ENCODE peak calls at places on chromosomes 2 and 18, in four cellular contexts. Z is stomach, V is lung, K is pancreas. L is an unnamed sample.

GRCh38 chr18:4106407-4107033 is 348.6 kb downstream of the DLGAP1 start:
- DNase-seq in Z (peak), V (peak), K (peak), L (peak)

GRCh38 chr18:13725566-13726227 is 661 bp downstream of the FAM210A start:
- DNase-seq in Z (no peak), V (no peak), K (no peak), L (no peak)

GRCh38 chr2:43490387-43490786 is 105.5 kb downstream of the THADA start:
- DNase-seq in Z (no peak), V (no peak), K (no peak), L (no peak)

GRCh38 chr18:37565985-37566478 is 434 bp upstream of the CELF4 start:
- DNase-seq in Z (peak), V (no peak), K (peak), L (peak)

GRCh38 chr2:1975060-1975459 is 230.7 kb upstream of the PXDN start:
- DNase-seq in Z (no peak), V (no peak), K (no peak), L (no peak)

GRCh38 chr2:128978155-128978707 is 659.6 kb upstream of the HS6ST1 start:
- DNase-seq in Z (no peak), V (no peak), K (no peak), L (no peak)

GRCh38 chr2:33607137-33607781 is 8.2 kb upstream of the FAM98A start:
- DNase-seq in Z (no peak), V (no peak), K (no peak), L (no peak)

GRCh38 chr2:154457291-154457690 is 241.2 kb upstream of the KCNJ3 start:
- DNase-seq in Z (no peak), V (no peak), K (no peak), L (no peak)

GRCh38 chr2:221203138-221203537 is 369.0 kb downstream of the EPHA4 start:
- DNase-seq in Z (no peak), V (no peak), K (no peak), L (no peak)

GRCh38 chr2:237603718-237604362 is 13.3 kb upstream of the RAB17 start:
- DNase-seq in Z (no peak), V (no peak), K (no peak), L (peak)

GRCh38 chr2:217360781-217361485 is 501.1 kb upstream of the TNP1 start:
- DNase-seq in Z (no peak), V (no peak), K (no peak), L (peak)

GRCh38 chr2:156294945-156295580 is 37.5 kb downstream of the NR4A2 start:
- DNase-seq in Z (no peak), V (no peak), K (no peak), L (no peak)

GRCh38 chr2:43939695-43940094 is 56.1 kb downstream of the LRPPRC start:
- DNase-seq in Z (no peak), V (no peak), K (no peak), L (no peak)

GRCh38 chr2:146321175-146321574 is 1523.7 kb upstream of the ACVR2A start:
- DNase-seq in Z (no peak), V (no peak), K (no peak), L (no peak)

GRCh38 chr2:223613017-223613950 is 11.1 kb upstream of the SCG2 start:
- DNase-seq in Z (peak), V (peak), K (peak), L (peak)

GRCh38 chr2:144595279-144595678 is 75.4 kb upstream of the ZEB2 start:
- DNase-seq in Z (no peak), V (no peak), K (no peak), L (no peak)

GRCh38 chr2:176638167-176639015 is 369.1 kb downstream of the MTX2 start:
- DNase-seq in Z (peak), V (peak), K (peak), L (peak)

GRCh38 chr2:11578081-11578948 is 44.5 kb downstream of the GREB1 start:
- DNase-seq in Z (no peak), V (no peak), K (no peak), L (no peak)

GRCh38 chr2:189267925-189268579 is 88.5 kb upstream of the COL5A2 start:
- DNase-seq in Z (no peak), V (no peak), K (no peak), L (no peak)

GRCh38 chr2:46097714-46098480 is 199.3 kb upstream of the EPAS1 start:
- DNase-seq in Z (peak), V (peak), K (peak), L (peak)

GRCh38 chr2:40957508-40957907 is 505.6 kb upstream of the SLC8A1 start:
- DNase-seq in Z (no peak), V (no peak), K (no peak), L (no peak)

GRCh38 chr2:111898703-111899514 is 502 bp downstream of the MERTK start:
- DNase-seq in Z (peak), V (no peak), K (no peak), L (no peak)

GRCh38 chr2:115161531-115162453 is 719.4 kb downstream of the DPP10 start:
- DNase-seq in Z (peak), V (no peak), K (peak), L (peak)

GRCh38 chr18:45854036-45854586 is 28.6 kb downstream of the SIGLEC15 start:
- DNase-seq in Z (no peak), V (no peak), K (no peak), L (no peak)

GRCh38 chr2:136407113-136407951 is 289.4 kb upstream of the CXCR4 start:
- DNase-seq in Z (no peak), V (peak), K (no peak), L (no peak)

GRCh38 chr18:10406172-10406663 is 48.2 kb upstream of the APCDD1 start:
- DNase-seq in Z (peak), V (peak), K (no peak), L (no peak)

GRCh38 chr2:174939046-174939445 is 66.1 kb downstream of the CHN1 start:
- DNase-seq in Z (no peak), V (no peak), K (no peak), L (no peak)

GRCh38 chr2:72782520-72782919 is 43.3 kb downstream of the EXOC6B start:
- DNase-seq in Z (no peak), V (no peak), K (no peak), L (no peak)

GRCh38 chr2:105398522-105399206 is at the start of gene FHL2:
- DNase-seq in Z (peak), V (peak), K (peak), L (peak)
- TF ChIP-seq CTCF in Z (no peak), V (peak), K (no peak), L (peak)

DNA sequence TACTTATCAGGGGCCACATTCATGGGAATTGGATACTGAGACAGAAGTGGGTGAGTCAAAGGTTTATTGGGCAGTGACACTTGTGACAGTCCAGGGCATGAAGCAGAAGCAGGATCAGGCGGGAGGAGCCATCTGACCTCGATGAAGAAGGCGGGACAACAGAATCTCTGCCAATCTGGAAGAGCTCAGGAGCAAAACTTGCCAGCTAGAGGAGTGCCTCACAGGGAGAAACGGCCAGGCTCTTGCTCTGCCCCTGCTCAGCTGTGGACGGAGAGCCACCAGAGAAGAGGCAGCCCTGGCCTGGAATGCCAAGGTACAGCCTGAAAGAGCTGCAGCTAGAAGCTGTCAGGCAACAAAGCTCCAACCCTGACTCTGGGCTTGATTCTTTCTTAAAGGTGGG is 16.9 kb downstream of the DAW1 start:
- DNase-seq in Z (no peak), V (no peak), K (no peak), L (peak)
- H3K4me3 ChIP-seq in Z (no peak), V (no peak), K (no peak), L (no peak)

DNA sequence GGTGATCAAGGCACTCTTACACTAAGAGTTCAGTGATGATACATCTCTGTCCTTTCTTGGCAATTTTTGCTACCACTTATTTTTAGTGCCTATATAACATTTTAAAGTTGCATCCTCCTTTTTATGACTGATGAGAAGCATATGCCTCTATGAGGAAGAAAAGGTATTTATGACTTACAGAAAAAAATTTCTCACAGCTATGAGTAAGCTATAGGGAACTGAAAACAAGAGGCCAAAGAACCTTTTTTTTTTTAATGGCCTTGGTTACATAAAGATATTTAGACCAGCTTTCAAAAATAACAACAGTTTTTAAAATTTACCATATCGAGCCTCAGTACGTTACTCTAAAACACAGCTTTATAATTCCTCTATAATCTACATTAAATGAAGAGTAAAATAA is 21.3 kb downstream of the MBD5 start:
- DNase-seq in Z (no peak), V (no peak), K (no peak), L (no peak)
- H3K27ac ChIP-seq in Z (no peak), V (no peak), K (no peak), L (no peak)

DNA sequence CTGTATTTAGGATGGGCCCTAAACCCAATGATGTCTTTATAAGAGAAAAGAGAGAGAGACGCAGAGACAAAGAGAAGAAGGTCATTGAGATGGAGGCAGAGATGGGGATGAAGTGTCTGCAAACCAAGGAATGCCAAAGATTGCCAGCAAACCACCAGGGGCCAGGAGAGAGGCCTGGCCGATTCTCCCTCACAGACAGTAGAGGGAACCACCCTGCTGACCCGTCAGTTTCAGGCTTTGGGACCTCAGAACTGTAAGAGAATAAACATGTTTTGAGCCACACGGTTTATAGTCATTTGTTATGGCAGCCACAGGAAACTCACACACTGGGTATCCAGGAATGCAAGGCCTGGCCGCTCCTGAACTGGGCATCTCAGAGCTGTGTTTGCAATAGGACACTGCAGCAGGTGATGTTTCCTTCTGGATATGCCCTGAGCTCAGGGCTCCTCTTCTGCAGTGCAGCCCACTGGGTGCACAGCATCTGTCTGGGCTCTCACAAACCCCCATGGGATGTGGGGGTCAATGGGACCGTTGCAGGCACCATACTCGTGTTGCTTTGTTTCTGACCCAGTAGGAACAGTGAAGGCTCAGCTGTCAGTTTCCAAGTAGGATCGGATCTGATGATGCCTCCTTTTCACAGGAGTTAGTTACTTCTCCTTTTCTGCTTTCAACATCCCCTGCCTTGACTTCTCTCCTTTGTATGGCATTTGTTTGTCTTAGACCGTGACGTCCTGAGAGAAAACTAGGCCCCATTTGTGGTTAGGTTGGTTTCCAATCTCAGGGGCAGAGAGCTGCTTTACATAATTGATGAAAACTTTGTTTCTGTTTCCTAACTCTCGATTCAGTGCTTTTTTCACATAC is 20.8 kb downstream of the PTPN18 start:
- DNase-seq in Z (no peak), V (no peak), K (no peak), L (no peak)
- TF ChIP-seq CTCF in Z (no peak), V (no peak), K (no peak), L (no peak)

DNA sequence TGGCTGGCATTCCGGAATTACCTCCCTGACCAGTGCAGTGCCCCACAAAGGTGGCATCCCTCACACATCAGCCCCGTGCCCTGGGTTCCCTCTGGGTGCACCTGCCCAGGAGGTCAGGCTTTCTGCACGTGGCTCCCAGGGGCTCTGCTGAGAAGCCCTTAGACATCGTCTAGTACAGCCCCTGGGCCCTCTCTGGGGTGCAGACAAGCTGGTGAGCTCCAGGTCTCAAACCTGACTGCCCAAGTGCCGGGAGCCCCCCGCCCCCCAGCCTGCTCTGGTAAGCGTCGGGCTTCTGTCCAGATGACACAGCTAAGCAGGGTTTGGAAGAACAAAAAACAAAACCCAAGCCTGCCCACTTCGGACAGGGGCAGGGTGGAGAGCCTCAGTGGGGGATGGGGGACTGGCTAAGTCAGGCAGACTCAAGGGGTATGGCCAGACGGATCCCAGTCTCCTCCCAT is 20.2 kb downstream of the TWIST2 start:
- DNase-seq in Z (no peak), V (no peak), K (no peak), L (no peak)
- H3K4me3 ChIP-seq in Z (no peak), V (no peak), K (no peak), L (no peak)

GRCh38 chr2:163367825-163368582 is 367.8 kb downstream of the FIGN start:
- DNase-seq in Z (no peak), V (no peak), K (no peak), L (no peak)
- H3K27ac ChIP-seq in Z (no peak), V (no peak), K (no peak), L (no peak)

GRCh38 chr2:3005859-3006258 is 371.8 kb downstream of the EIPR1 start:
- DNase-seq in Z (no peak), V (no peak), K (no peak), L (no peak)
- TF ChIP-seq CTCF in Z (no peak), V (no peak), K (no peak), L (no peak)

GRCh38 chr2:96538487-96539214 is 2.1 kb downstream of the ARID5A start:
- DNase-seq in Z (peak), V (peak), K (no peak), L (peak)
- H3K4me3 ChIP-seq in Z (peak), V (peak), K (peak), L (peak)

L was measured in adrenal gland.